ENCODE peak calls at places on chromosomes 11 and 22, in seven cellular contexts. C is GM23338, Y is OCI-LY7, E is HCT116, W is neural progenitor cell, G is MM.1S, H is hepatocyte. F is an unnamed sample.

GRCh38 chr11:8403310-8403709 is 139.6 kb upstream of the LMO1 start:
- DNase-seq in Y (no peak), E (no peak), W (peak), C (no peak), H (peak), G (no peak), F (peak)

GRCh38 chr11:60128376-60128775 is 39.9 kb downstream of the MS4A2 start:
- DNase-seq in C (no peak), W (no peak), Y (no peak), G (no peak), H (no peak), E (no peak), F (no peak)

GRCh38 chr11:45904309-45904915 is 2.7 kb downstream of the FREY1 start:
- DNase-seq in H (no peak), Y (no peak), E (no peak), G (no peak), W (no peak), C (no peak), F (no peak)

GRCh38 chr11:96154802-96155520 is 188.0 kb downstream of the MAML2 start:
- DNase-seq in E (no peak), Y (no peak), G (no peak), W (no peak), C (no peak), H (no peak), F (peak)

GRCh38 chr11:45094958-45095690 is 51.3 kb upstream of the PRDM11 start:
- DNase-seq in E (no peak), C (no peak), W (no peak), H (no peak), Y (no peak), G (no peak), F (no peak)

GRCh38 chr11:15327786-15328231 is 213.1 kb downstream of the INSC start:
- DNase-seq in G (peak), C (peak), Y (peak), E (peak), H (peak), W (peak), F (peak)

GRCh38 chr11:47083913-47084312 is 92.8 kb downstream of the ARFGAP2 start:
- DNase-seq in Y (no peak), E (no peak), H (no peak), G (no peak), W (no peak), C (no peak), F (peak)

GRCh38 chr11:21654091-21654490 is 538.8 kb upstream of the ANO5 start:
- DNase-seq in H (no peak), C (no peak), W (peak), G (no peak), Y (no peak), E (no peak), F (no peak)

GRCh38 chr11:66850588-66851250 is 6.1 kb upstream of the LRFN4 start:
- DNase-seq in E (no peak), C (no peak), Y (no peak), H (no peak), G (no peak), W (no peak), F (no peak)

GRCh38 chr11:86064236-86064803 is 4.6 kb downstream of the PICALM start:
- DNase-seq in Y (no peak), C (no peak), H (no peak), E (no peak), G (no peak), W (no peak), F (peak)

GRCh38 chr11:79348976-79349682 is 91.7 kb downstream of the TENM4 start:
- DNase-seq in W (no peak), H (no peak), E (no peak), Y (no peak), C (no peak), G (no peak), F (no peak)

GRCh38 chr11:2990617-2991476 is 1.3 kb downstream of the NAP1L4 start:
- DNase-seq in C (peak), W (peak), G (peak), Y (peak), H (peak), E (no peak), F (peak)

GRCh38 chr11:86816251-86816726 is 15.9 kb downstream of the PRSS23 start:
- DNase-seq in H (peak), W (no peak), E (no peak), G (no peak), C (no peak), Y (no peak), F (peak)

GRCh38 chr22:17120281-17120680 is 879 bp downstream of the TMEM121B start:
- DNase-seq in C (peak), G (peak), Y (no peak), H (peak), E (no peak), W (peak), F (no peak)

GRCh38 chr11:27701262-27702105 is 1.2 kb upstream of the BDNF start:
- DNase-seq in H (peak), E (no peak), G (peak), C (peak), W (peak), Y (no peak), F (peak)

GRCh38 chr22:25013634-25014033 is 61.1 kb downstream of the KIAA1671 start:
- DNase-seq in W (no peak), H (peak), Y (no peak), E (no peak), C (no peak), G (no peak), F (peak)

GRCh38 chr11:118054712-118055640 is 21.9 kb upstream of the TMPRSS4 start:
- DNase-seq in H (no peak), E (no peak), W (no peak), C (no peak), Y (no peak), G (no peak), F (no peak)

GRCh38 chr11:58659404-58659803 is 36.9 kb downstream of the CNTF start:
- DNase-seq in C (no peak), H (peak), W (no peak), G (no peak), E (peak), Y (no peak), F (peak)

GRCh38 chr22:49209452-49210195 is 618.0 kb downstream of the BRD1 start:
- DNase-seq in Y (no peak), H (peak), W (no peak), G (no peak), C (no peak), E (no peak), F (no peak)

GRCh38 chr22:26565181-26565580 is 24.8 kb downstream of the TPST2 start:
- DNase-seq in H (no peak), W (no peak), Y (no peak), C (no peak), G (no peak), E (no peak), F (no peak)

GRCh38 chr22:42905702-42906183 is 48.7 kb upstream of the ARFGAP3 start:
- DNase-seq in W (no peak), H (no peak), G (no peak), E (no peak), C (no peak), Y (no peak), F (no peak)

GRCh38 chr22:45932066-45932465 is 44.9 kb downstream of the WNT7B start:
- DNase-seq in H (no peak), W (no peak), Y (no peak), G (no peak), E (no peak), C (no peak), F (no peak)
- H3K4me2 ChIP-seq in H (no peak), W (no peak), Y (no peak), G (no peak), E (no peak), C (no peak), F (no peak)

GRCh38 chr22:29528144-29528543 is 25.4 kb downstream of the THOC5 start:
- DNase-seq in G (no peak), H (no peak), W (no peak), C (no peak), Y (peak), E (no peak), F (no peak)

GRCh38 chr22:29520851-29521250 is 32.7 kb downstream of the THOC5 start:
- DNase-seq in E (no peak), H (no peak), W (no peak), C (no peak), G (no peak), Y (no peak), F (peak)

GRCh38 chr22:29521526-29521925 is 32.0 kb downstream of the THOC5 start:
- DNase-seq in G (no peak), H (no peak), E (no peak), Y (no peak), W (no peak), C (no peak), F (no peak)

GRCh38 chr22:29523761-29524160 is 29.8 kb downstream of the THOC5 start:
- DNase-seq in W (no peak), E (no peak), G (no peak), Y (no peak), H (no peak), C (no peak), F (no peak)

GRCh38 chr22:29524440-29525191 is 28.9 kb downstream of the THOC5 start:
- DNase-seq in W (peak), E (no peak), H (peak), Y (peak), C (peak), G (peak), F (peak)
- TF ChIP-seq CTCF in W (peak), E (peak), H (peak), Y (peak), C (peak), G (peak), F (peak)

DNA sequence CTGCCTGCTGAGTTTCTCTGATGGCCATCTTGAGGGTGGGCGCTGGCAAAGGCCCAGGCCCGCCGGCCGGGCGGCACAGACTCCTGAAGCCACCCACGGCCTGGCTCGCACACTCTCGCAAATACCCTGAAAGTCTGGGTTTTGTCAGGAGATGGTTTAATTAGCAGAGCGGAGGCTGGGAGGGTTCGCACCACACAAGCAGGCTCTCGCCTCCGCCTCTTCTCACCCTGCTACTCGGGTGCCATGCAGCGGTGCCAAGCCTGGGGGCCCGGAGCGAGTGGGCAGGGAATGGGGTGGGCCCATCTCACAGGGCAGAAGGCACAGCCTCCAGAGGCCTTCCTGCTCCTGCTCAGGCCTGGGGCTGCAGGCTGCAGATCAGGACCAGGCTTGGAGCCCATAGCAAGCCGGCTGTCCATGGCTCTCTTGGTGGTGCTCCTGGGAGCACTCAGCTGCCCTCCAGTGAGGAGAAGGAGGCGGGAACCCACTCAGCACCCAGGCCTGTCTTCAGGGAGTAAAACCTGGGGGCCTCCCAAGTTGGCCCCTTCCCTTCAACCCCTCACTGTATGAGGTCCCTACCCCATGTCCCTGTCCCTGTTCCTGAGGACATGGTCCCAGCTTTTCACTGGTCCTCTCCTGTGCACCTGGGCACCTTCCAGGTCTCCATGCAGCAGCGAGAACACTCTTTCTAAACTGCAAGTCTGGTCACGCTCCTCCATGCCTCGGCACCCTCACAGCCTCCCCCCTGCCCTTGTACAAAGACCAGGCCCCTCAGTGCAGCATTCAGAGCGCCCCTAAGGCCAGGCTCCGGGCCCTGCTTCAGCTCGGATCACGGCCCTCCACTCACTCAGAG is 62.0 kb downstream of the FLRT1 start:
- DNase-seq in E (no peak), W (no peak), H (no peak), C (no peak), Y (no peak), G (no peak), F (no peak)
- TF ChIP-seq EZH2phosphoT487 in E (no peak), W (no peak), H (no peak), C (no peak), Y (no peak), G (no peak), F (no peak)

DNA sequence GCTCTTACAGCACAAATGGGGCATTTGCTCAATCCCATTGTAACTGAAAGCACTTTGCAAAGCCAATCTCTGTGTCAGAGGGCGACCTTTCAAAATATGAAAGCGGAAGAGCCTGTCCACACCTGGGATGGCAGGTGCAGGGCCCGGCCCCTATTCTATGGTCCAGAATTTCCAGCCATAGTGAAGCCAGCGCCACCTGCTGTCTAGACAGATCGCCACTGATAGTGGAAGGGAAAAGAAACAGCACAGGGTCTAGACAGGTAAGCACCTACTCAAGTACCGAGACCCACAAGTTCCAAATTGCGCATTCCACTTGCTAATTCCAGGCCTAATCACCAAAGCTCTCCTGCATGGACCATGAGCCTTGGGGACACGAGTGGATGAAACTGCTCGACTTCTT is 141.4 kb downstream of the NTM start:
- DNase-seq in E (no peak), G (peak), Y (peak), C (peak), H (peak), W (peak), F (peak)
- H3K4me2 ChIP-seq in E (no peak), G (peak), Y (no peak), C (no peak), H (no peak), W (no peak), F (no peak)

GRCh38 chr11:95138448-95138847 is 48.8 kb downstream of the ENDOD1 start:
- DNase-seq in E (no peak), G (peak), Y (peak), C (no peak), W (no peak), H (peak), F (peak)
- TF ChIP-seq CTCF in E (peak), G (peak), Y (peak), C (peak), W (peak), H (peak), F (no peak)

DNA sequence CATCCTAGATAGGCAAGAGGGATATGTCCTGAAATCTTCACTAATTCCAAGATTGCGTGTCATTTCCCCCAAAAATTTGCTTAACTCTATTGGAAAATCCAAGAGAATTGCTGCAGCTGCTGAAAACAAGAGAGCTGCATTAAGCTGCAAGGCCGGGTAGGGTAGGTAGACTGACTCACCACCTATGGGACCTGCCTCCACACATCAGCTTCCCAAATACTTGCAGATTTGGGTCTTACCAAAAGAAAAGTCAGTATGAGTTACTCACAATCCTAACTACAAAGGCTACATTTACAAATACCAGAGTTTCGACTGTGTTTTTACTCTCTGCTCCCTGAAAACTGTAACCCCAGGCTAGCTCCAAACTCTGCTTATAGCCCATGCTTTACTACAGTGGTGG is 142.5 kb upstream of the TEAD1 start:
- DNase-seq in E (no peak), G (no peak), C (no peak), H (no peak), Y (no peak), W (no peak), F (no peak)
- TF ChIP-seq EZH2phosphoT487 in E (no peak), G (no peak), C (no peak), H (no peak), Y (no peak), W (no peak), F (no peak)

GRCh38 chr22:21860640-21861039 is 6.8 kb downstream of the MAPK1 start:
- DNase-seq in C (no peak), Y (no peak), W (no peak), E (no peak), G (no peak), H (no peak), F (no peak)
- H3K4me2 ChIP-seq in C (peak), Y (no peak), W (peak), E (no peak), G (no peak), H (no peak), F (no peak)

DNA sequence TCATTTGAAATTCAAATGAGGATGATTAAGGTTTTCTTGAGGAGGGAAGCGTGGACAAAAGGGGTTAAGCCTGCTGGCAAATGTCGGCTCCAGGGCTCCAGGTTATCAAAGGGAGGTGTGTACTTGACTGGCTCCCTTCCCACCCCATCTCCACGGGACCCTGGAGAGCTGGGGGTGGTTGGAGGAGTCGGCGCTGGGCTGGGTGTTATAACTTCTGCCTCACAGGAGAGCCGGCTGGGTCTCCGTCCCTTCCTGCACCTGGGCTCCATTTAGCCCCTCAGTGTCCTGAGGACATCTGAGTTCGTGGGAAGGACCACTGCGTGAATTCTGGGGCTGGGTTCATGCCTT is 15.6 kb downstream of the POU2F3 start:
- DNase-seq in G (no peak), C (no peak), H (no peak), Y (no peak), E (no peak), W (peak), F (no peak)
- TF ChIP-seq CTCF in G (no peak), C (no peak), H (no peak), Y (no peak), E (no peak), W (no peak), F (no peak)

GRCh38 chr11:32893947-32894827 is 1.6 kb downstream of the QSER1 start:
- DNase-seq in Y (peak), H (peak), E (peak), G (peak), W (peak), C (peak), F (peak)
- TF ChIP-seq EZH2phosphoT487 in Y (no peak), H (no peak), E (no peak), G (no peak), W (no peak), C (no peak), F (no peak)

F was measured in PC-3.